ENCODE peak calls at places on chromosomes 11 and 22, in seven cellular contexts. One of them, this sample, is unnamed.

GRCh38 chr22:49327411-49327810 is 500.3 kb downstream of the BRD1 start:
- DNase-seq in right cardiac atrium: no peak
- DNase-seq in HTR-8/SVneo: no peak
- DNase-seq in epithelial cell of prostate: no peak
- DNase-seq in cardiac septum: no peak
- DNase-seq in left cardiac atrium: no peak
- DNase-seq in stimulated activated naive CD8-positive, alpha-beta T cell treated with anti-CD3 and anti-CD28 coated beads, Interleukin-15, Interleukin-2, amounts not matched to agents 100 U/mL and 50 U/mL, for 24 hours: no peak
- DNase-seq in this sample: no peak

GRCh38 chr11:94424662-94425061 is 23.4 kb upstream of the GPR83 start:
- DNase-seq in right cardiac atrium: no peak
- DNase-seq in HTR-8/SVneo: no peak
- DNase-seq in epithelial cell of prostate: no peak
- DNase-seq in cardiac septum: no peak
- DNase-seq in left cardiac atrium: no peak
- DNase-seq in stimulated activated naive CD8-positive, alpha-beta T cell treated with anti-CD3 and anti-CD28 coated beads, Interleukin-15, Interleukin-2, amounts not matched to agents 100 U/mL and 50 U/mL, for 24 hours: no peak
- DNase-seq in this sample: no peak

GRCh38 chr11:87439981-87440760 is 402.4 kb downstream of the TMEM135 start:
- DNase-seq in right cardiac atrium: no peak
- DNase-seq in HTR-8/SVneo: no peak
- DNase-seq in epithelial cell of prostate: no peak
- DNase-seq in cardiac septum: no peak
- DNase-seq in left cardiac atrium: no peak
- DNase-seq in stimulated activated naive CD8-positive, alpha-beta T cell treated with anti-CD3 and anti-CD28 coated beads, Interleukin-15, Interleukin-2, amounts not matched to agents 100 U/mL and 50 U/mL, for 24 hours: no peak
- DNase-seq in this sample: no peak

GRCh38 chr11:59463176-59463575 is 6.4 kb downstream of the OR4D6 start:
- DNase-seq in right cardiac atrium: no peak
- DNase-seq in HTR-8/SVneo: no peak
- DNase-seq in epithelial cell of prostate: no peak
- DNase-seq in cardiac septum: no peak
- DNase-seq in left cardiac atrium: peak
- DNase-seq in stimulated activated naive CD8-positive, alpha-beta T cell treated with anti-CD3 and anti-CD28 coated beads, Interleukin-15, Interleukin-2, amounts not matched to agents 100 U/mL and 50 U/mL, for 24 hours: no peak
- DNase-seq in this sample: no peak

GRCh38 chr11:67271548-67272284 is 5.4 kb downstream of the GRK2 start:
- DNase-seq in right cardiac atrium: peak
- DNase-seq in HTR-8/SVneo: no peak
- DNase-seq in epithelial cell of prostate: no peak
- DNase-seq in cardiac septum: peak
- DNase-seq in left cardiac atrium: peak
- DNase-seq in stimulated activated naive CD8-positive, alpha-beta T cell treated with anti-CD3 and anti-CD28 coated beads, Interleukin-15, Interleukin-2, amounts not matched to agents 100 U/mL and 50 U/mL, for 24 hours: peak
- DNase-seq in this sample: no peak

GRCh38 chr11:118198370-118198769 is 21.9 kb upstream of the SCN2B start:
- DNase-seq in right cardiac atrium: peak
- DNase-seq in HTR-8/SVneo: peak
- DNase-seq in epithelial cell of prostate: no peak
- DNase-seq in cardiac septum: peak
- DNase-seq in left cardiac atrium: peak
- DNase-seq in stimulated activated naive CD8-positive, alpha-beta T cell treated with anti-CD3 and anti-CD28 coated beads, Interleukin-15, Interleukin-2, amounts not matched to agents 100 U/mL and 50 U/mL, for 24 hours: peak
- DNase-seq in this sample: peak

GRCh38 chr11:46271875-46272815 is 5.3 kb upstream of the CREB3L1 start:
- DNase-seq in right cardiac atrium: no peak
- DNase-seq in HTR-8/SVneo: no peak
- DNase-seq in epithelial cell of prostate: no peak
- DNase-seq in cardiac septum: no peak
- DNase-seq in left cardiac atrium: no peak
- DNase-seq in stimulated activated naive CD8-positive, alpha-beta T cell treated with anti-CD3 and anti-CD28 coated beads, Interleukin-15, Interleukin-2, amounts not matched to agents 100 U/mL and 50 U/mL, for 24 hours: no peak
- DNase-seq in this sample: no peak

GRCh38 chr11:68142028-68142412 is 20.8 kb upstream of the CHKA start:
- DNase-seq in right cardiac atrium: no peak
- DNase-seq in HTR-8/SVneo: no peak
- DNase-seq in epithelial cell of prostate: no peak
- DNase-seq in cardiac septum: no peak
- DNase-seq in left cardiac atrium: no peak
- DNase-seq in stimulated activated naive CD8-positive, alpha-beta T cell treated with anti-CD3 and anti-CD28 coated beads, Interleukin-15, Interleukin-2, amounts not matched to agents 100 U/mL and 50 U/mL, for 24 hours: peak
- DNase-seq in this sample: no peak

GRCh38 chr11:79018371-79018849 is 422.4 kb downstream of the TENM4 start:
- DNase-seq in right cardiac atrium: no peak
- DNase-seq in HTR-8/SVneo: no peak
- DNase-seq in epithelial cell of prostate: no peak
- DNase-seq in cardiac septum: no peak
- DNase-seq in left cardiac atrium: no peak
- DNase-seq in stimulated activated naive CD8-positive, alpha-beta T cell treated with anti-CD3 and anti-CD28 coated beads, Interleukin-15, Interleukin-2, amounts not matched to agents 100 U/mL and 50 U/mL, for 24 hours: no peak
- DNase-seq in this sample: peak

GRCh38 chr11:13114566-13115465 is 105.7 kb downstream of the RASSF10 start:
- DNase-seq in right cardiac atrium: peak
- DNase-seq in HTR-8/SVneo: peak
- DNase-seq in epithelial cell of prostate: no peak
- DNase-seq in cardiac septum: no peak
- DNase-seq in left cardiac atrium: no peak
- DNase-seq in stimulated activated naive CD8-positive, alpha-beta T cell treated with anti-CD3 and anti-CD28 coated beads, Interleukin-15, Interleukin-2, amounts not matched to agents 100 U/mL and 50 U/mL, for 24 hours: no peak
- DNase-seq in this sample: no peak

GRCh38 chr22:31143537-31143936 is 3.2 kb upstream of the PLA2G3 start:
- DNase-seq in right cardiac atrium: no peak
- DNase-seq in HTR-8/SVneo: no peak
- DNase-seq in epithelial cell of prostate: no peak
- DNase-seq in cardiac septum: no peak
- DNase-seq in left cardiac atrium: no peak
- DNase-seq in stimulated activated naive CD8-positive, alpha-beta T cell treated with anti-CD3 and anti-CD28 coated beads, Interleukin-15, Interleukin-2, amounts not matched to agents 100 U/mL and 50 U/mL, for 24 hours: no peak
- DNase-seq in this sample: no peak

GRCh38 chr11:843818-844692 is 1.4 kb downstream of the TSPAN4 start:
- DNase-seq in right cardiac atrium: peak
- DNase-seq in HTR-8/SVneo: peak
- DNase-seq in epithelial cell of prostate: no peak
- DNase-seq in cardiac septum: peak
- DNase-seq in left cardiac atrium: peak
- DNase-seq in stimulated activated naive CD8-positive, alpha-beta T cell treated with anti-CD3 and anti-CD28 coated beads, Interleukin-15, Interleukin-2, amounts not matched to agents 100 U/mL and 50 U/mL, for 24 hours: peak
- DNase-seq in this sample: peak

GRCh38 chr22:46432164-46433068 is 96.9 kb downstream of the TRMU start:
- DNase-seq in right cardiac atrium: no peak
- DNase-seq in HTR-8/SVneo: no peak
- DNase-seq in epithelial cell of prostate: no peak
- DNase-seq in cardiac septum: no peak
- DNase-seq in left cardiac atrium: no peak
- DNase-seq in stimulated activated naive CD8-positive, alpha-beta T cell treated with anti-CD3 and anti-CD28 coated beads, Interleukin-15, Interleukin-2, amounts not matched to agents 100 U/mL and 50 U/mL, for 24 hours: peak
- DNase-seq in this sample: no peak

GRCh38 chr11:88363566-88364169 is 26.1 kb upstream of the CTSC start:
- DNase-seq in right cardiac atrium: no peak
- DNase-seq in HTR-8/SVneo: no peak
- DNase-seq in epithelial cell of prostate: no peak
- DNase-seq in cardiac septum: no peak
- DNase-seq in left cardiac atrium: no peak
- DNase-seq in stimulated activated naive CD8-positive, alpha-beta T cell treated with anti-CD3 and anti-CD28 coated beads, Interleukin-15, Interleukin-2, amounts not matched to agents 100 U/mL and 50 U/mL, for 24 hours: no peak
- DNase-seq in this sample: no peak

GRCh38 chr11:47850337-47850736 is 2.2 kb upstream of the NUP160 start:
- DNase-seq in right cardiac atrium: no peak
- DNase-seq in HTR-8/SVneo: no peak
- DNase-seq in epithelial cell of prostate: no peak
- DNase-seq in cardiac septum: no peak
- DNase-seq in left cardiac atrium: no peak
- DNase-seq in stimulated activated naive CD8-positive, alpha-beta T cell treated with anti-CD3 and anti-CD28 coated beads, Interleukin-15, Interleukin-2, amounts not matched to agents 100 U/mL and 50 U/mL, for 24 hours: no peak
- DNase-seq in this sample: no peak

GRCh38 chr11:70054020-70054419 is 24.1 kb upstream of the ANO1 start:
- DNase-seq in right cardiac atrium: no peak
- DNase-seq in HTR-8/SVneo: no peak
- DNase-seq in epithelial cell of prostate: no peak
- DNase-seq in cardiac septum: no peak
- DNase-seq in left cardiac atrium: no peak
- DNase-seq in stimulated activated naive CD8-positive, alpha-beta T cell treated with anti-CD3 and anti-CD28 coated beads, Interleukin-15, Interleukin-2, amounts not matched to agents 100 U/mL and 50 U/mL, for 24 hours: no peak
- DNase-seq in this sample: no peak

GRCh38 chr11:3016861-3017260 is 24.7 kb upstream of the NAP1L4 start:
- DNase-seq in right cardiac atrium: no peak
- DNase-seq in HTR-8/SVneo: no peak
- DNase-seq in epithelial cell of prostate: no peak
- DNase-seq in cardiac septum: no peak
- DNase-seq in left cardiac atrium: no peak
- DNase-seq in stimulated activated naive CD8-positive, alpha-beta T cell treated with anti-CD3 and anti-CD28 coated beads, Interleukin-15, Interleukin-2, amounts not matched to agents 100 U/mL and 50 U/mL, for 24 hours: no peak
- DNase-seq in this sample: no peak

GRCh38 chr11:2691991-2692841 is 7.6 kb downstream of the KCNQ1OT1 start:
- DNase-seq in right cardiac atrium: no peak
- DNase-seq in HTR-8/SVneo: no peak
- DNase-seq in epithelial cell of prostate: no peak
- DNase-seq in cardiac septum: peak
- DNase-seq in left cardiac atrium: no peak
- DNase-seq in stimulated activated naive CD8-positive, alpha-beta T cell treated with anti-CD3 and anti-CD28 coated beads, Interleukin-15, Interleukin-2, amounts not matched to agents 100 U/mL and 50 U/mL, for 24 hours: no peak
- DNase-seq in this sample: no peak

GRCh38 chr11:20055312-20055711 is 105.0 kb downstream of the DBX1 start:
- DNase-seq in right cardiac atrium: no peak
- DNase-seq in HTR-8/SVneo: no peak
- DNase-seq in epithelial cell of prostate: no peak
- DNase-seq in cardiac septum: no peak
- DNase-seq in left cardiac atrium: no peak
- DNase-seq in stimulated activated naive CD8-positive, alpha-beta T cell treated with anti-CD3 and anti-CD28 coated beads, Interleukin-15, Interleukin-2, amounts not matched to agents 100 U/mL and 50 U/mL, for 24 hours: no peak
- DNase-seq in this sample: no peak

GRCh38 chr22:35305525-35306070 is 5.9 kb downstream of the TOM1 start:
- DNase-seq in right cardiac atrium: no peak
- DNase-seq in HTR-8/SVneo: no peak
- DNase-seq in epithelial cell of prostate: no peak
- DNase-seq in cardiac septum: no peak
- DNase-seq in left cardiac atrium: no peak
- DNase-seq in stimulated activated naive CD8-positive, alpha-beta T cell treated with anti-CD3 and anti-CD28 coated beads, Interleukin-15, Interleukin-2, amounts not matched to agents 100 U/mL and 50 U/mL, for 24 hours: no peak
- DNase-seq in this sample: no peak

This sample was measured in H54.